ENCODE peak calls at places on chromosomes 7 and 10, in six cellular contexts. A is heart right ventricle, O is A549, H is HCT116, V is stomach, E is left lung. K is an unnamed sample.

GRCh38 chr7:113404245-113404644 is 285.9 kb upstream of the SMIM30 start:
- DNase-seq in H (peak), E (no peak), A (no peak), V (no peak), O (peak), K (no peak)

GRCh38 chr7:80087051-80087767 is 47.4 kb upstream of the GNAI1 start:
- DNase-seq in A (no peak), V (no peak), H (peak), E (no peak), O (no peak), K (no peak)

GRCh38 chr10:79145517-79146470 is 77.0 kb downstream of the ZMIZ1 start:
- DNase-seq in A (no peak), E (peak), O (no peak), H (no peak), V (no peak), K (no peak)

GRCh38 chr10:8035641-8036520 is 18.6 kb upstream of the GATA3 start:
- DNase-seq in E (no peak), H (no peak), V (no peak), O (no peak), A (no peak), K (no peak)

GRCh38 chr7:96253441-96253840 is 68.5 kb downstream of the SLC25A13 start:
- DNase-seq in O (no peak), H (no peak), E (no peak), A (no peak), V (no peak), K (no peak)

GRCh38 chr10:70666960-70667798 is 5.1 kb upstream of the ADAMTS14 start:
- DNase-seq in V (no peak), O (no peak), H (no peak), A (no peak), E (no peak), K (no peak)

GRCh38 chr7:129781128-129781855 is 169.8 kb downstream of the NRF1 start:
- DNase-seq in E (no peak), O (no peak), A (no peak), H (peak), V (no peak), K (no peak)

GRCh38 chr10:52129410-52130178 is 184.5 kb upstream of the DKK1 start:
- DNase-seq in E (no peak), V (no peak), O (no peak), H (no peak), A (no peak), K (no peak)

GRCh38 chr10:111018021-111018420 is 58.8 kb upstream of the ADRA2A start:
- DNase-seq in V (no peak), H (no peak), A (no peak), E (no peak), O (no peak), K (no peak)

GRCh38 chr10:97534746-97535367 is 36.1 kb downstream of the UBTD1 start:
- DNase-seq in H (no peak), O (peak), E (no peak), A (no peak), V (no peak), K (no peak)

GRCh38 chr10:119104653-119105024 is 726 bp downstream of the DENND10 start:
- DNase-seq in V (no peak), E (no peak), O (peak), H (no peak), A (peak), K (peak)

GRCh38 chr7:95209276-95209675 is 115.1 kb downstream of the PON1 start:
- DNase-seq in V (no peak), O (no peak), H (no peak), E (no peak), A (no peak), K (no peak)

GRCh38 chr10:92240289-92241157 is 50.4 kb downstream of the CPEB3 start:
- DNase-seq in E (no peak), O (peak), H (no peak), A (peak), V (peak), K (no peak)

GRCh38 chr7:152579070-152579469 is 96.9 kb downstream of the XRCC2 start:
- DNase-seq in E (no peak), H (no peak), A (no peak), V (no peak), O (no peak), K (no peak)

GRCh38 chr7:29115753-29116152 is 30.6 kb downstream of the CPVL start:
- DNase-seq in V (no peak), E (no peak), O (no peak), A (no peak), H (no peak), K (no peak)

GRCh38 chr10:89148061-89148460 is 59.1 kb downstream of the CH25H start:
- DNase-seq in V (no peak), H (no peak), O (no peak), E (no peak), A (no peak), K (no peak)

GRCh38 chr7:3639253-3639652 is 338.2 kb downstream of the SDK1 start:
- DNase-seq in V (no peak), A (no peak), E (no peak), H (no peak), O (no peak), K (no peak)

GRCh38 chr10:13636776-13637175 is 50.0 kb downstream of the PRPF18 start:
- DNase-seq in O (no peak), H (no peak), A (no peak), V (no peak), E (no peak), K (no peak)

GRCh38 chr10:103044942-103045489 is 126.9 kb downstream of the CNNM2 start:
- DNase-seq in V (no peak), H (no peak), E (no peak), O (no peak), A (no peak), K (no peak)

GRCh38 chr10:131269776-131270460 is 41.6 kb downstream of the TCERG1L start:
- DNase-seq in H (no peak), V (no peak), O (no peak), E (no peak), A (no peak), K (peak)

GRCh38 chr10:86663046-86663345 is 5.3 kb upstream of the LDB3 start:
- DNase-seq in V (no peak), E (peak), A (no peak), O (no peak), H (no peak), K (no peak)

GRCh38 chr7:27080844-27081423 is 14.9 kb downstream of the HOXA1 start:
- DNase-seq in A (no peak), O (no peak), V (no peak), H (no peak), E (no peak), K (no peak)

GRCh38 chr7:133698127-133698526 is 429.0 kb upstream of the LRGUK start:
- DNase-seq in O (no peak), H (no peak), V (no peak), A (no peak), E (no peak), K (no peak)

GRCh38 chr10:118850418-118851061 is 95.8 kb upstream of the CACUL1 start:
- DNase-seq in V (peak), E (peak), A (peak), H (peak), O (peak), K (no peak)

GRCh38 chr7:54956865-54957264 is 62.0 kb upstream of the EGFR start:
- DNase-seq in E (no peak), H (no peak), V (no peak), A (no peak), O (no peak), K (no peak)

GRCh38 chr10:71316081-71316785 is 2.8 kb upstream of the SLC29A3 start:
- DNase-seq in E (no peak), O (no peak), H (no peak), A (no peak), V (no peak), K (no peak)

GRCh38 chr7:16743207-16743606 is 10.3 kb upstream of the TSPAN13 start:
- DNase-seq in H (no peak), E (no peak), V (no peak), A (no peak), O (no peak), K (no peak)

GRCh38 chr10:89074120-89074519 is 83.5 kb downstream of the FAS start:
- DNase-seq in H (no peak), A (peak), O (no peak), E (no peak), V (peak), K (no peak)

GRCh38 chr10:76296885-76297775 is 865.7 kb downstream of the LRMDA start:
- DNase-seq in V (no peak), E (no peak), A (no peak), H (no peak), O (no peak), K (no peak)

GRCh38 chr10:22002531-22003110 is 909 bp downstream of the DNAJC1 start:
- DNase-seq in V (no peak), A (no peak), H (no peak), O (peak), E (no peak), K (no peak)

GRCh38 chr7:48148311-48148710 is 22.9 kb upstream of the ABCA13 start:
- DNase-seq in A (no peak), E (no peak), O (no peak), V (no peak), H (no peak), K (no peak)

GRCh38 chr10:62610649-62611229 is 193.8 kb upstream of the ADO start:
- DNase-seq in H (peak), E (peak), V (peak), A (peak), O (peak), K (no peak)

GRCh38 chr7:126820925-126821324 is 431.8 kb downstream of the GRM8 start:
- DNase-seq in E (no peak), O (no peak), A (no peak), H (no peak), V (no peak), K (no peak)

GRCh38 chr7:118153551-118154177 is 30.3 kb upstream of the LSM8 start:
- DNase-seq in A (no peak), H (peak), E (no peak), O (peak), V (no peak), K (no peak)

GRCh38 chr7:107867858-107868466 is 23.0 kb upstream of the DLD start:
- DNase-seq in E (no peak), O (no peak), A (no peak), V (no peak), H (no peak), K (no peak)

DNA sequence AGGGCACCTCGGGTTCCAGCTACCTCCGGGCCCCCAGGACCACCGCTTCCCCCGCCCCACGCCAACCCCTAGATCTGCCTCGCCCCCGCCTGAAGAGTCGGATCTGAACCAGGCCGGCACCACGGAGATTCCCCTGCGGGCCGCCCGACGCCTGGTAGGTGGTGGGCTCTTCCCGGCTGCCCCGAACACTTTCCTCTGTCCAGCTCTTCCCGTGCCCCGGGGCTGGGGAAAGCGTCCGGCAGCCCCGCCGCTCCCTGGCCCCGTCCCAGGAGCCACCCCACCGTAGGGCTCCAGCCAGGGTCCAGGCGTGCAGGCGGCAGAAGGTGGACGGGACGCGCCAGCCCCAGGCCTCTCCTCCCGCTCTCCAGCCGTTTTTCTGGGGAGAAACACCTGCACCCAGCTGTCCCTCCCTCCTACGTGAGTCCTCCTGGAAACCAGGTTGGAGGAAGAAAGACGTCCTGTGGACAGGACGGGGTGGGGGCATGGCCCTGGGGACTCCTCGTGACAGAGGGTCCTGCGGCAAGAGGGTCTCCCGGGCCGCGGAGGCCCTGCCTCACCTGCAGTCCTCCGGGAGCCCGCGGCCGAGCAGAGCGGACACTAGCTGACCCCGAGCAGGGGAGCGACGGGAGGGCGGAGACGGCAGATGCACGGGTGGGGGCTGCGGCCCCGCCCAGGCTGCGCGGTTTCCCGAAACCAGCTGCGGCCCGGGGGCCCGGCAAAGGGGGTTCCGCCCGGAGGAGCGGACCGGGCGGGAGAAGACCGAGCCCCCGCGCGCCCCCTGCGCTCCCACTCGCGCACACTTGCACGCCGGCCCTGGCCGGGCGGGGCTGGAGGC is at the start of gene TMEM176B:
- DNase-seq in A (peak), V (no peak), O (no peak), E (peak), H (no peak), K (peak)
- H3K4me3 ChIP-seq in A (peak), V (peak), O (no peak), E (peak), H (no peak), K (peak)

DNA sequence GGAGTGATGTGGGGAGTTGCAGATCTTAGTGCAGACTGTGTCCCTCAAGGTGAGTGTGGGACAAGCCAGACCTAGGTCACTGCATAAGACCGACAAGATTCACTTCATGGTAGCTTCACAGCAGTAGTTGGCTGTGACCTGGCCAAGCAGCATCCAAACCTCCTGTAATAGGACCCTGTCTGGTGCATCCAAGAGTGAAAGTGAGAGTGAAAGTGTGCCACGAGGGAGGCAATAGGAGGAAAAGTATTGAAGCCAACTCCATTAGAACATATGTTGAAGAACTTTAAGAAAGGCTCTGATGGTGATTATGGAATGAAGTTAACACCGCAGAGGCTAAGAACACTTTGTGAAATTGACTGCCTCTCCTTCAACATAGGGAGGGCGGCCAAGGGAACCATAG is 7.8 kb upstream of the ZNF33B start:
- DNase-seq in V (no peak), E (no peak), A (no peak), O (no peak), H (no peak), K (no peak)
- H3K27ac ChIP-seq in V (no peak), E (no peak), A (no peak), O (no peak), H (no peak), K (no peak)

DNA sequence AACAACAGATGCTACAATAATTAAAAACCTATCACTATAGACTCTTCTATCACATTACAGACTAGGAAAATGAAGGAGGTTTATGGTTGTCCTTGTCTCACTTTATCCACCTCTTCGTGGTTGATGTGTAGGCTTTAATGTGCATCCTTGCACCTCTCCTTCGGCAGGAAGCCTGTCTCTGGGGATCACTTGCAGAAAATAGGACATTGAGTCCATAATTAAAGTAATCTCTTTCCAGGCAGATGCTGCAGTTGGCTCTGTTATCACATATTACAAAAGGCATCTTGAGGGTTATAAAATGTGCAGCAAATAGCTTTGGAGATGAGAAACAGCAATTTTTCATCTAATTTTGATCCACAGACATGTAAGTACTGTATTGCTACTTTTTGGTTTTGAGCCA is 168.4 kb downstream of the RELN start:
- DNase-seq in H (no peak), V (no peak), A (no peak), O (no peak), E (no peak), K (no peak)
- TF ChIP-seq CTCF in H (no peak), V (no peak), A (no peak), O (no peak), E (no peak), K (no peak)

DNA sequence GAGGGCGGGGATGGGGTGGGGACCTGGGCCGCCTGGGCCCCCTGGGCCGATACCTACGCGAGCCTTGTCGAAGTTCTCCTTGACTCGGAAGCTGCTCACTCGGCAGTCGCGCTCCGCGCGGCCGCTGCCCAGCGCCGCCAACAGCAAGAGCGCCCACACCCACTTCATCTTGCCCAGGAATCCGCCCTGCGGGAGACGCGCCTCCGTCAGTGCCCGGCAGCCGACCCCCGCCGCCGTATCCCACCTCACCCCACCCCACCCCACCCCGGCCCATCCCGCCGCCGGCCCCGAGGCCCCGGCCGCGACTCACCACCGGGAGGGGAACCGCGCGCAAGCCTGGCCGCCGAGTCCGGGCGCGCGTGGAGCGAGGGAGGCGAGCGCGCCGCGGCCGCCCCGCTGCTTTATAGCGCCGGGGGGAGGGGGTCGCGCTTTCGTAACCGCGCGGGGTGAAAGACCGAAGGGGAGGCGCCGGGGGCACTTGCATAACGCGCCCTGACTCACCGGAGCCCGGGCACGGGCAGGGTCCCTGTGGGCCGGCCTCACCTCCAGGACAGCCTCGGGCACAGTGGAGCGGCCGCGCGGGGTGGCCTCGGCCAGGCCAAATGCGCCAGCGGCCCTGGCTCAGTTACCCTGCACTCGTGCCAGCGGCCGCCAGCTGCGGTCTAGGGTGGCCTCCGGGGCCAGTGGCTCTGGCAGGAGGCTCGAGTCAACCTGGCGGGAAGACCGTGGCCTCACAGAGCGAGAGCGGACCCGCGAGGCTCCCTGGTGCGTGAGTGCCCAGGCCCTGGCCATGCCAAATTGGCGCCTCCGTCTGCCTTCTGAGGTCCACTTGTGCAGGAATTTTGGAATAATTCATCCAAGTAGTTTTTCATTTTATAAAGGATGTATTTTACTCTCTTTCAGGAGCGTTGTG is at the start of gene RBP4:
- DNase-seq in E (peak), H (no peak), A (no peak), V (no peak), O (peak), K (no peak)
- H3K4me3 ChIP-seq in E (peak), H (no peak), A (peak), V (peak), O (peak), K (peak)

GRCh38 chr10:77392236-77392721 is 245.3 kb downstream of the KCNMA1 start:
- DNase-seq in V (no peak), E (no peak), O (no peak), A (no peak), H (no peak), K (no peak)

GRCh38 chr10:77390481-77390891 is 247.1 kb downstream of the KCNMA1 start:
- DNase-seq in V (no peak), E (no peak), A (no peak), H (no peak), O (no peak), K (no peak)

GRCh38 chr10:77392851-77393250 is 244.8 kb downstream of the KCNMA1 start:
- DNase-seq in V (no peak), A (no peak), H (peak), O (peak), E (no peak), K (no peak)

GRCh38 chr10:77393411-77393810 is 244.2 kb downstream of the KCNMA1 start:
- DNase-seq in O (no peak), A (no peak), H (no peak), E (no peak), V (no peak), K (no peak)

GRCh38 chr10:77391605-77392235 is 245.9 kb downstream of the KCNMA1 start:
- DNase-seq in H (peak), A (peak), V (peak), E (no peak), O (peak), K (peak)
- H3K27ac ChIP-seq in H (no peak), A (no peak), V (peak), E (no peak), O (peak), K (peak)

GRCh38 chr7:74585844-74586243 is 71.7 kb upstream of the GTF2I start:
- DNase-seq in E (no peak), V (no peak), H (no peak), A (no peak), O (no peak), K (no peak)

GRCh38 chr7:74582447-74583039 is 75.0 kb upstream of the GTF2I start:
- DNase-seq in E (no peak), O (no peak), H (no peak), V (no peak), A (no peak), K (no peak)

GRCh38 chr7:74583630-74584029 is 73.9 kb upstream of the GTF2I start:
- DNase-seq in A (no peak), H (no peak), V (no peak), O (no peak), E (no peak), K (no peak)

GRCh38 chr7:74586258-74587200 is 71.0 kb upstream of the GTF2I start:
- DNase-seq in V (no peak), H (no peak), A (no peak), O (no peak), E (no peak), K (no peak)

GRCh38 chr7:74584160-74584954 is 73.2 kb upstream of the GTF2I start:
- DNase-seq in A (no peak), V (no peak), H (no peak), E (no peak), O (no peak), K (no peak)
- TF ChIP-seq CTCF in A (no peak), V (no peak), H (peak), E (no peak), O (no peak), K (no peak)

GRCh38 chr7:11193131-11193867 is 219.6 kb downstream of the PHF14 start:
- DNase-seq in E (peak), A (no peak), H (no peak), V (peak), O (no peak), K (no peak)
- H3K4me3 ChIP-seq in E (peak), A (peak), H (no peak), V (peak), O (no peak), K (peak)

K was measured in coronary artery.